ENCODE peak calls at places on chromosomes 11 and 22, in nine cellular contexts. F is NB4, S is sigmoid colon, D is mucosa of descending colon, B is GM06990, U is cardiac muscle cell, Q is WERI-Rb-1, W is AG09309, L is tibial nerve. J is an unnamed sample.

GRCh38 chr11:3796796-3797328 is 492 bp downstream of the NUP98 start:
- DNase-seq in L (no peak), W (no peak), B (no peak), Q (no peak), D (no peak), F (no peak), S (no peak), U (no peak), J (no peak)

GRCh38 chr22:40451230-40451629 is 80.8 kb downstream of the SGSM3 start:
- DNase-seq in W (no peak), S (no peak), F (no peak), D (no peak), U (no peak), Q (no peak), L (no peak), B (no peak), J (no peak)

GRCh38 chr22:47195676-47196492 is 433.4 kb downstream of the TBC1D22A start:
- DNase-seq in W (no peak), U (peak), B (no peak), L (no peak), F (no peak), Q (no peak), D (no peak), S (peak), J (no peak)

GRCh38 chr11:116895053-116895757 is 57.8 kb upstream of the APOA1 start:
- DNase-seq in S (peak), D (no peak), W (no peak), L (peak), Q (peak), U (peak), B (no peak), F (peak), J (no peak)

GRCh38 chr11:57230316-57230715 is 6.7 kb downstream of the APLNR start:
- DNase-seq in W (no peak), L (no peak), F (no peak), U (no peak), Q (no peak), D (no peak), B (no peak), S (no peak), J (no peak)

GRCh38 chr22:26550498-26551033 is 38.3 kb upstream of the TFIP11 start:
- DNase-seq in W (peak), F (no peak), B (no peak), Q (no peak), L (no peak), S (no peak), U (peak), D (no peak), J (peak)

GRCh38 chr11:46553746-46554204 is 40.0 kb downstream of the AMBRA1 start:
- DNase-seq in L (no peak), W (no peak), U (peak), S (no peak), D (no peak), Q (no peak), B (no peak), F (peak), J (no peak)

GRCh38 chr22:48382197-48382596 is 1445.5 kb downstream of the BRD1 start:
- DNase-seq in Q (no peak), L (no peak), W (no peak), U (no peak), D (no peak), B (no peak), S (peak), F (no peak), J (no peak)

GRCh38 chr11:44528581-44528980 is 36.9 kb upstream of the CD82 start:
- DNase-seq in F (no peak), B (no peak), Q (no peak), D (no peak), U (no peak), W (no peak), L (no peak), S (no peak), J (no peak)

GRCh38 chr11:63906585-63906984 is 10.4 kb downstream of the RCOR2 start:
- DNase-seq in U (peak), L (no peak), D (no peak), F (peak), W (no peak), S (no peak), B (no peak), Q (peak), J (no peak)

GRCh38 chr11:30936476-30936875 is 350.3 kb upstream of the MPPED2 start:
- DNase-seq in B (no peak), D (no peak), S (no peak), W (no peak), L (no peak), Q (no peak), U (peak), F (no peak), J (no peak)

GRCh38 chr11:34869425-34869824 is 46.8 kb downstream of the APIP start:
- DNase-seq in U (no peak), L (no peak), W (no peak), F (peak), D (no peak), Q (peak), B (no peak), S (no peak), J (no peak)
- TF ChIP-seq CTCF in U (no peak), L (no peak), W (peak), F (peak), D (no peak), Q (peak), B (peak), S (no peak), J (no peak)

GRCh38 chr22:38716271-38716670 is 10.5 kb downstream of the GTPBP1 start:
- DNase-seq in B (no peak), L (no peak), F (no peak), U (no peak), Q (no peak), W (no peak), S (peak), D (no peak), J (no peak)
- TF ChIP-seq CTCF in B (no peak), L (no peak), F (no peak), U (no peak), Q (no peak), W (no peak), S (no peak), D (no peak), J (no peak)

GRCh38 chr11:118434553-118435232 is 1.6 kb upstream of the KMT2A start:
- DNase-seq in U (peak), L (peak), D (peak), Q (peak), W (no peak), S (peak), F (peak), B (peak), J (no peak)
- TF ChIP-seq CTCF in U (no peak), L (no peak), D (no peak), Q (no peak), W (no peak), S (no peak), F (no peak), B (no peak), J (no peak)

DNA sequence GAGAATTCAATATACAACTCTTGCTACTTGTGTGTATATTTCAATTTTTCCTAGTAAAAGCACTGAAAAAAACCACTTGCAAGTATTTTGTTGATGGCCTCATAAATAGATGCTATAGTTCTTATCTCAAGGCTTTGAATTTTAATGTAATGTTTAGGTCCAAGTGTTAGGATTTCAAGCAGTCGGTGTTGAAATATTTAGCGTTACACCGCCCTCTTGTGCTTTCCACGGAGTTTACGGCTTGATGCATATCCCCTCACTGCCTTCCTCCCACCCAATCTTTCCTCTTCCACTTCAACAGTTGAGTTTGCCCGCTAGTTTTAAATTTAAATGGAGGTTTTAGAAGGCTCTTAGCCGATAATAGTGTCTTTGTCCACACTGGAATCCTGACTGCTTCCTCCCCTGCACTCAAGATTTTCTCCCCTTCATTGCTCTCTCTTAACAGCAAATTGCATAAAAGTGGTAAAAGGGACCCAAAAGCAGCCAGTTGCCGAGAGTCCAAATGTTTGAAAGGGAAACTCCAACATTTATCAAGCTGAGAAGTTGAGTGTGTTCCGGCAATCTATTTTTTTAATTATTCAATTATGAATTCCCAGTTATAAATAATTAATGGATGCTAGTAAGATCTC is 25.9 kb upstream of the HTATIP2 start:
- DNase-seq in L (peak), Q (peak), U (peak), W (no peak), B (peak), F (peak), S (no peak), D (no peak), J (no peak)
- TF ChIP-seq CTCF in L (no peak), Q (peak), U (peak), W (peak), B (peak), F (peak), S (no peak), D (no peak), J (peak)

GRCh38 chr11:100467821-100468508 is 219.1 kb upstream of the ARHGAP42 start:
- DNase-seq in B (no peak), Q (no peak), W (no peak), F (no peak), D (no peak), U (no peak), L (no peak), S (no peak), J (no peak)
- TF ChIP-seq CTCF in B (no peak), Q (no peak), W (no peak), F (no peak), D (no peak), U (no peak), L (no peak), S (no peak), J (no peak)

GRCh38 chr11:35558468-35558867 is 33.1 kb upstream of the PAMR1 start:
- DNase-seq in L (peak), D (no peak), U (peak), S (no peak), F (no peak), B (no peak), Q (no peak), W (no peak), J (no peak)
- TF ChIP-seq CTCF in L (peak), D (no peak), U (no peak), S (no peak), F (no peak), B (no peak), Q (no peak), W (no peak), J (no peak)

GRCh38 chr11:102099755-102100154 is 10.5 kb upstream of the YAP1 start:
- DNase-seq in L (no peak), B (no peak), S (no peak), W (no peak), U (no peak), D (no peak), F (no peak), Q (no peak), J (no peak)

GRCh38 chr11:102097175-102097574 is 13.1 kb upstream of the YAP1 start:
- DNase-seq in B (no peak), S (no peak), D (no peak), W (no peak), U (no peak), F (no peak), L (no peak), Q (no peak), J (no peak)
- TF ChIP-seq CTCF in B (no peak), S (no peak), D (no peak), W (no peak), U (no peak), F (no peak), L (no peak), Q (no peak), J (no peak)

GRCh38 chr11:72228229-72228843 is 3.8 kb downstream of the INPPL1 start:
- DNase-seq in W (no peak), F (no peak), B (no peak), S (no peak), L (no peak), U (no peak), D (no peak), Q (no peak), J (no peak)
- TF ChIP-seq CTCF in W (no peak), F (no peak), B (no peak), S (no peak), L (no peak), U (peak), D (no peak), Q (no peak), J (no peak)

GRCh38 chr11:10414181-10414580 is 40.9 kb upstream of the AMPD3 start:
- DNase-seq in W (no peak), U (peak), Q (no peak), B (no peak), S (no peak), D (no peak), L (no peak), F (peak), J (no peak)

GRCh38 chr11:10412266-10412665 is 42.8 kb upstream of the AMPD3 start:
- DNase-seq in Q (no peak), B (no peak), F (no peak), U (no peak), W (no peak), S (no peak), D (no peak), L (no peak), J (no peak)

GRCh38 chr11:10414659-10415058 is 40.4 kb upstream of the AMPD3 start:
- DNase-seq in F (peak), D (peak), W (no peak), B (peak), S (peak), L (peak), U (peak), Q (no peak), J (no peak)

GRCh38 chr11:10410844-10411200 is 44.2 kb upstream of the AMPD3 start:
- DNase-seq in U (peak), W (no peak), S (no peak), B (no peak), L (no peak), Q (no peak), F (no peak), D (no peak), J (no peak)

GRCh38 chr11:10413268-10413667 is 41.8 kb upstream of the AMPD3 start:
- DNase-seq in B (peak), W (no peak), S (no peak), D (no peak), F (peak), L (no peak), U (peak), Q (peak), J (no peak)
- TF ChIP-seq CTCF in B (peak), W (peak), S (no peak), D (no peak), F (peak), L (no peak), U (peak), Q (peak), J (peak)

DNA sequence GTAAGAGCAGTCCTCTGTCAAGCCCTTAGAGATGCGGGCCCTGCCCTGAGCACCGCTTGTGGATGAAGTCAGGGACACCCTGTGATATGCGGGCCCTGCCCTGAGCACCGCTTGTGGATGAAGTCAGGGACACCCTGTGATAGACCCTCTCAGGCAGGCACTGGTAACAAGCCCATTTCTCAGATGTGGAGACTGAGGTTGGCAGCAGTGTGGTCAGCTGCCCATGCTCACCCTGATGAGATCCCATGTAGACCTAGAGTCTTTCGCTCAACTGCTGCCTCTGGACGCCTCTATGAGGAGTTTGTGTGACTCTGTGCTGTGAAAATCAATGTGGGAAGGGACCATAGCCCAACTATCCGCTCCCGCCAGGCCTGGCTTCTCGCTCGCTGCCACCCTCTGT is 58.8 kb upstream of the FADD start:
- DNase-seq in S (no peak), L (no peak), Q (no peak), D (no peak), B (no peak), F (no peak), U (no peak), W (no peak), J (no peak)
- TF ChIP-seq CTCF in S (no peak), L (no peak), Q (no peak), D (no peak), B (no peak), F (no peak), U (no peak), W (no peak), J (no peak)